ENCODE peak calls at places on chromosomes 7 and 10, in five cellular contexts. One of them, this sample, is unnamed.

GRCh38 chr7:111561659-111561908 is 708 bp downstream of the IMMP2L start:
- DNase-seq in NCI-H510A: no peak
- DNase-seq in NCI-H2029 treated with DMSO at 0.1 percent for 48 hours: peak; percentile 2
- DNase-seq in caudate nucleus: no peak
- DNase-seq in fibroblast of mammary gland: no peak
- DNase-seq in this sample: no peak

GRCh38 chr7:11591943-11592342 is 240.1 kb downstream of the THSD7A start:
- DNase-seq in NCI-H510A: no peak
- DNase-seq in NCI-H2029 treated with DMSO at 0.1 percent for 48 hours: no peak
- DNase-seq in caudate nucleus: no peak
- DNase-seq in fibroblast of mammary gland: no peak
- DNase-seq in this sample: no peak

GRCh38 chr10:16910795-16911164 is 93.6 kb upstream of the RSU1 start:
- DNase-seq in NCI-H510A: no peak
- DNase-seq in NCI-H2029 treated with DMSO at 0.1 percent for 48 hours: no peak
- DNase-seq in caudate nucleus: no peak
- DNase-seq in fibroblast of mammary gland: no peak
- DNase-seq in this sample: no peak

GRCh38 chr7:43314379-43315158 is 202.1 kb downstream of the HECW1 start:
- DNase-seq in NCI-H510A: no peak
- DNase-seq in NCI-H2029 treated with DMSO at 0.1 percent for 48 hours: no peak
- DNase-seq in caudate nucleus: no peak
- DNase-seq in fibroblast of mammary gland: no peak
- DNase-seq in this sample: no peak

GRCh38 chr7:134686782-134687181 is 40.1 kb downstream of the BPGM start:
- DNase-seq in NCI-H510A: no peak
- DNase-seq in NCI-H2029 treated with DMSO at 0.1 percent for 48 hours: no peak
- DNase-seq in caudate nucleus: no peak
- DNase-seq in fibroblast of mammary gland: peak; percentile 54
- DNase-seq in this sample: no peak

GRCh38 chr7:33773053-33773452 is 132.3 kb upstream of the BMPER start:
- DNase-seq in NCI-H510A: no peak
- DNase-seq in NCI-H2029 treated with DMSO at 0.1 percent for 48 hours: no peak
- DNase-seq in caudate nucleus: no peak
- DNase-seq in fibroblast of mammary gland: peak; percentile 93
- DNase-seq in this sample: peak; percentile 76

GRCh38 chr7:4725014-4725951 is 43.2 kb downstream of the FOXK1 start:
- DNase-seq in NCI-H510A: no peak
- DNase-seq in NCI-H2029 treated with DMSO at 0.1 percent for 48 hours: peak; percentile 43
- DNase-seq in caudate nucleus: peak; percentile 70
- DNase-seq in fibroblast of mammary gland: peak; percentile 93
- DNase-seq in this sample: peak; percentile 89

GRCh38 chr10:45425628-45426563 is 51.9 kb downstream of the ALOX5 start:
- DNase-seq in NCI-H510A: no peak
- DNase-seq in NCI-H2029 treated with DMSO at 0.1 percent for 48 hours: no peak
- DNase-seq in caudate nucleus: no peak
- DNase-seq in fibroblast of mammary gland: peak; percentile 3
- DNase-seq in this sample: peak; percentile 3

This sample was measured in LHCN-M2.